ENCODE peak calls at places on chromosomes 6 and 20, in eight cellular contexts. L is PC-3, U is psoas muscle, K is astrocyte, X is HepG2, W is lower lobe of right lung, G is Calu3, H is astrocyte of the spinal cord. Z is an unnamed sample.
A peak's percentile ranks its signal among the peaks of the same experiment; 100 is the strongest.

GRCh38 chr20:18388860-18389259 is 78.0 kb downstream of the DZANK1 start:
- DNase-seq in L (peak; percentile 45), U (no peak), K (peak; percentile 66), X (peak; percentile 95), W (no peak), G (no peak), H (peak; percentile 84), Z (peak; percentile 59)

GRCh38 chr20:25278636-25279361 is 30.9 kb downstream of the PYGB start:
- DNase-seq in L (no peak), U (peak; percentile 9), K (no peak), X (no peak), W (peak; percentile 39), G (no peak), H (no peak), Z (no peak)

GRCh38 chr20:58306421-58307261 is 2.9 kb upstream of the RAB22A start:
- DNase-seq in L (peak; percentile 57), U (no peak), K (peak; percentile 84), X (peak; percentile 37), W (peak; percentile 71), G (peak; percentile 77), H (peak; percentile 66), Z (peak; percentile 50)

GRCh38 chr6:7264686-7265384 is 48.2 kb downstream of the SSR1 start:
- DNase-seq in L (no peak), U (no peak), K (no peak), X (peak; percentile 54), W (no peak), G (no peak), H (no peak), Z (no peak)

GRCh38 chr20:58855506-58856314 is 3.2 kb downstream of the GNAS start:
- DNase-seq in L (peak; percentile 68), U (no peak), K (no peak), X (no peak), W (no peak), G (peak; percentile 81), H (no peak), Z (no peak)

GRCh38 chr20:24059174-24059573 is 70.6 kb upstream of the GGTLC1 start:
- DNase-seq in L (no peak), U (no peak), K (no peak), X (no peak), W (no peak), G (no peak), H (no peak), Z (no peak)

GRCh38 chr6:112286010-112286409 is 31.6 kb upstream of the LAMA4 start:
- DNase-seq in L (no peak), U (no peak), K (no peak), X (no peak), W (no peak), G (no peak), H (no peak), Z (no peak)

GRCh38 chr20:58344741-58345140 is 35.2 kb downstream of the RAB22A start:
- DNase-seq in L (peak; percentile 70), U (no peak), K (peak; percentile 58), X (no peak), W (no peak), G (no peak), H (peak; percentile 9), Z (peak; percentile 44)

GRCh38 chr6:128712898-128713297 is 170.0 kb upstream of the LAMA2 start:
- DNase-seq in L (no peak), U (no peak), K (no peak), X (no peak), W (no peak), G (no peak), H (no peak), Z (peak; percentile 15)

GRCh38 chr6:34817337-34817910 is 25.5 kb downstream of the BLTP3A start:
- DNase-seq in L (no peak), U (no peak), K (peak; percentile 64), X (no peak), W (no peak), G (no peak), H (no peak), Z (no peak)

GRCh38 chr6:43904311-43905123 is 134.5 kb downstream of the VEGFA start:
- DNase-seq in L (peak; percentile 30), U (no peak), K (no peak), X (no peak), W (no peak), G (no peak), H (no peak), Z (no peak)

GRCh38 chr20:4898845-4899244 is 102.5 kb downstream of the SLC23A2 start:
- DNase-seq in L (peak; percentile 20), U (no peak), K (no peak), X (no peak), W (no peak), G (no peak), H (no peak), Z (no peak)

GRCh38 chr6:107080036-107080435 is 35.3 kb downstream of the BEND3 start:
- DNase-seq in L (peak; percentile 5), U (no peak), K (no peak), X (peak; percentile 17), W (no peak), G (peak; percentile 12), H (no peak), Z (peak; percentile 4)

GRCh38 chr20:61045876-61046585 is 206.0 kb upstream of the CDH4 start:
- DNase-seq in L (no peak), U (peak; percentile 26), K (no peak), X (no peak), W (no peak), G (no peak), H (no peak), Z (no peak)

GRCh38 chr6:111949546-111949945 is 76.3 kb upstream of the FYN start:
- DNase-seq in L (no peak), U (no peak), K (no peak), X (no peak), W (no peak), G (no peak), H (no peak), Z (no peak)

GRCh38 chr6:34610819-34611477 is 54.8 kb upstream of the SPDEF start:
- DNase-seq in L (peak; percentile 94), U (no peak), K (peak; percentile 83), X (peak; percentile 31), W (no peak), G (peak; percentile 60), H (peak; percentile 76), Z (peak; percentile 89)

GRCh38 chr6:35432291-35432690 is 19.8 kb upstream of the FANCE start:
- DNase-seq in L (no peak), U (no peak), K (no peak), X (no peak), W (no peak), G (no peak), H (no peak), Z (no peak)

GRCh38 chr6:125044066-125044465 is 81.8 kb downstream of the RNF217 start:
- DNase-seq in L (no peak), U (no peak), K (no peak), X (no peak), W (no peak), G (no peak), H (no peak), Z (no peak)

GRCh38 chr6:62103186-62103859 is 182.7 kb downstream of the KHDRBS2 start:
- DNase-seq in L (no peak), U (no peak), K (no peak), X (no peak), W (no peak), G (no peak), H (no peak), Z (no peak)

GRCh38 chr6:153831350-153832078 is 207.5 kb upstream of the OPRM1 start:
- DNase-seq in L (no peak), U (no peak), K (no peak), X (no peak), W (no peak), G (no peak), H (no peak), Z (no peak)
- TF ChIP-seq CTCF in L (no peak), U (no peak), K (no peak), X (no peak), W (no peak), G (no peak), H (no peak), Z (no peak)

GRCh38 chr6:116221067-116221466 is 32.8 kb downstream of the TSPYL4 start:
- DNase-seq in L (no peak), U (no peak), K (peak; percentile 22), X (no peak), W (no peak), G (no peak), H (no peak), Z (peak; percentile 30)

GRCh38 chr6:116217069-116217468 is 36.8 kb downstream of the TSPYL4 start:
- DNase-seq in L (peak; percentile 61), U (no peak), K (peak; percentile 11), X (peak; percentile 56), W (no peak), G (no peak), H (peak; percentile 55), Z (peak; percentile 54)

GRCh38 chr6:116220172-116220571 is 33.7 kb downstream of the TSPYL4 start:
- DNase-seq in L (no peak), U (no peak), K (peak; percentile 18), X (no peak), W (no peak), G (no peak), H (peak; percentile 23), Z (peak; percentile 9)

GRCh38 chr6:116218172-116218633 is 35.7 kb downstream of the TSPYL4 start:
- DNase-seq in L (peak; percentile 60), U (no peak), K (no peak), X (no peak), W (no peak), G (no peak), H (peak; percentile 46), Z (peak; percentile 28)

DNA sequence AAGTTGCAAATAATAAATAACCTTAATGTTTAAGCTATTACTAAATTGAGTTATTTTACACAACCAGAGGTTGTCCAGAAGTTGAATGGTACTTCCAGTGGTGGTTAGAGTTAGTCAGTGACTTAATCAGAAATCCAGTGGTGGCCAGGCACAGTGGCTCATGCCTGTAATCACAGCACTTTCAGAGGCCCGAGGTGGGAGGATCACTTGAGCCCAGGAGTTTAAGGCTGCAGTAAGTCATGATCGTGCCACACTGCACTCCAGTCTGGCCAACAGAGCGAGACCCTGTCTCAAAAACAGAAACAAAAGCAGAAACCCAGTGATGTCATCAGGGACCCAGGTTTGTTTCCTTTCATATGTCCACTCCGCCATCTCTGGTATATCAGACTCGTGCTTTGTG is 35.0 kb downstream of the TSPYL4 start:
- DNase-seq in L (no peak), U (no peak), K (no peak), X (no peak), W (no peak), G (no peak), H (no peak), Z (no peak)
- TF ChIP-seq CTCF in L (no peak), U (no peak), K (no peak), X (no peak), W (no peak), G (no peak), H (no peak), Z (no peak)

GRCh38 chr6:31058128-31058894 is 48.0 kb downstream of the MUC22 start:
- DNase-seq in L (peak; percentile 97), U (no peak), K (peak; percentile 97), X (peak; percentile 61), W (no peak), G (peak; percentile 53), H (peak; percentile 93), Z (peak; percentile 97)
- TF ChIP-seq CTCF in L (peak; percentile 50), U (peak; percentile 29), K (peak; percentile 41), X (peak; percentile 72), W (peak; percentile 49), G (peak; percentile 67), H (peak; percentile 53), Z (peak; percentile 51)

DNA sequence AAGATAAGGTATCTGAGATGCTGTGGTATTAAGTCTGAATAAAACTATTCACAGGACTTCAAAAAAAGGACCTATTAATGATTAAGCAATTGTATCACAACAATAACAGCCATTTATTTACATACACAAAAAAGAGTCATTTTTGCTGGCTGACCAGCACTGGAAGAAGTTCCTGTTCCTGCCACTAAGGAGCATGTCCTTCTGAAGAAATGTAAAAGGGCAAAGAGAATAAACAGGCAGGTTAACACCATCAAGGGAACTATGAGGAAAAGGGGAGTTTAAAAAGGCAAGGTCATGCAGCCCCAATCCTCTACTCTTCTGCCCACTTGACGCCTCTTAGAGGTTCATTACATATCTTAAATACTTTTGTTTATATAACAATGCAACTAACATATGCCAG is 39.3 kb downstream of the REPS1 start:
- DNase-seq in L (no peak), U (no peak), K (no peak), X (no peak), W (no peak), G (no peak), H (no peak), Z (no peak)
- TF ChIP-seq CTCF in L (no peak), U (no peak), K (no peak), X (no peak), W (no peak), G (no peak), H (no peak), Z (peak; percentile 6)